ENCODE peak calls at places on chromosome 4, in seven cellular contexts. W is PC-9, F is body of pancreas, J is left lung, R is HCT116, Y is neural progenitor cell, O is right cardiac atrium. U is an unnamed sample.

GRCh38 chr4:79748835-79749234 is 324.2 kb downstream of the ANTXR2 start:
- DNase-seq in W (no peak), F (no peak), J (peak; percentile 26), R (no peak), Y (no peak), O (no peak), U (no peak)

GRCh38 chr4:168674077-168674747 is 177.4 kb downstream of the PALLD start:
- DNase-seq in W (no peak), F (no peak), J (no peak), R (no peak), Y (no peak), O (no peak), U (no peak)

GRCh38 chr4:153486281-153487151 is 20.4 kb downstream of the TMEM131L start:
- DNase-seq in W (peak; percentile 85), F (peak; percentile 77), J (no peak), R (peak; percentile 74), Y (peak; percentile 36), O (no peak), U (peak; percentile 98)

GRCh38 chr4:121785479-121785878 is 15.6 kb upstream of the EXOSC9 start:
- DNase-seq in W (no peak), F (no peak), J (no peak), R (no peak), Y (no peak), O (no peak), U (peak; percentile 32)

GRCh38 chr4:80365928-80366327 is 30.4 kb downstream of the CFAP299 start:
- DNase-seq in W (peak; percentile 57), F (peak; percentile 22), J (no peak), R (peak; percentile 3), Y (peak; percentile 50), O (peak; percentile 70), U (peak; percentile 41)

GRCh38 chr4:3442959-3443749 is 1.4 kb downstream of the HGFAC start:
- DNase-seq in W (no peak), F (no peak), J (peak; percentile 89), R (no peak), Y (peak; percentile 74), O (peak; percentile 84), U (no peak)

GRCh38 chr4:150235795-150236385 is 157.6 kb downstream of the DCLK2 start:
- DNase-seq in W (no peak), F (no peak), J (no peak), R (no peak), Y (no peak), O (no peak), U (no peak)

GRCh38 chr4:140609548-140610425 is 41.0 kb upstream of the UCP1 start:
- DNase-seq in W (no peak), F (peak; percentile 21), J (no peak), R (peak; percentile 41), Y (peak; percentile 51), O (peak; percentile 45), U (no peak)

GRCh38 chr4:35124116-35124515 is 1120.2 kb downstream of the ARAP2 start:
- DNase-seq in W (no peak), F (no peak), J (no peak), R (no peak), Y (no peak), O (no peak), U (peak; percentile 50)

GRCh38 chr4:188175288-188175687 is 36.0 kb downstream of the TRIML1 start:
- DNase-seq in W (no peak), F (no peak), J (no peak), R (no peak), Y (no peak), O (no peak), U (no peak)

GRCh38 chr4:125321709-125322362 is 7.1 kb downstream of the FAT4 start:
- DNase-seq in W (no peak), F (no peak), J (no peak), R (no peak), Y (no peak), O (no peak), U (peak; percentile 36)

GRCh38 chr4:76723373-76723772 is 174.6 kb downstream of the SOWAHB start:
- DNase-seq in W (no peak), F (no peak), J (no peak), R (no peak), Y (no peak), O (no peak), U (no peak)
- H3K27ac ChIP-seq in W (peak overlapping the region; percentile 60), F (no peak overlapping the region), J (no peak overlapping the region), R (peak overlapping the region; percentile 25), Y (peak overlapping the region; percentile 17), O (no peak overlapping the region), U (peak overlapping the region; percentile 46)

GRCh38 chr4:5865896-5866599 is 26.8 kb downstream of the CRMP1 start:
- DNase-seq in W (no peak), F (no peak), J (no peak), R (no peak), Y (no peak), O (no peak), U (no peak)
- H3K4me1 ChIP-seq in W (no peaks in the 10 kb centered on the region), F (no peaks in the 10 kb centered on the region), J (no peaks in the 10 kb centered on the region), R (peaks cover 4% of the 10 kb centered on the region), Y (peaks cover 13% of the 10 kb centered on the region), O (no peaks in the 10 kb centered on the region), U (no peaks in the 10 kb centered on the region)

GRCh38 chr4:172521171-172521570 is 647.4 kb upstream of the GALNT7 start:
- DNase-seq in W (no peak), F (no peak), J (no peak), R (no peak), Y (no peak), O (no peak), U (no peak)

GRCh38 chr4:172521680-172522079 is 646.9 kb upstream of the GALNT7 start:
- DNase-seq in W (no peak), F (no peak), J (no peak), R (no peak), Y (no peak), O (no peak), U (no peak)
- H3K27ac ChIP-seq in W (no peak overlapping the region), F (no peak overlapping the region), J (no peak overlapping the region), R (no peak overlapping the region), Y (no peak overlapping the region), O (no peak overlapping the region), U (no peak overlapping the region)

DNA sequence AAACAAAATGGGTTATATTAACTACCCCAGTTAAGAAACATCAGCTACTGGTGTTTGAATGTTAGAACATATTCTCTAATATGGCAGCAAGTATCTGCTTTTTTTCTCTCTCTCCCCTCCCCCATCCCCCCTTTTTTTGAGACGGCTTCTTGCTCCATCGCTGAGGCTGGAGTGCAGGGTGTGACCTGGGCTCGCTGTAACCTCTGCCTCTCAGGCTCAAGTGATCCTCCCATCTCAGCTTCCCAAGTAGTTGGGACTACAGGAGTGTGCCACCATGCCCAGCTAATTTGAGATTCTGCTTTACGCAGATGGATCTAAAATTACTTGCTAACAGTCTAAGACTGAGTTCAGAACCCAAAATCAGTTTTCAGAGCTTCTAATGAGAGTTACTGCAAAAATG is 101.9 kb downstream of the AFF1 start:
- DNase-seq in W (no peak), F (no peak), J (no peak), R (no peak), Y (no peak), O (no peak), U (no peak)
- H3K4me1 ChIP-seq in W (no peaks in the 10 kb centered on the region), F (peaks cover 81% of the 10 kb centered on the region), J (peaks cover 32% of the 10 kb centered on the region), R (peaks cover 2% of the 10 kb centered on the region), Y (peaks cover 83% of the 10 kb centered on the region), O (peaks cover 40% of the 10 kb centered on the region), U (peaks cover 42% of the 10 kb centered on the region)

U was measured in foreskin keratinocyte.